ENCODE peak calls at places on chromosomes 12 and 14, in five cellular contexts. One of them, this sample, is unnamed.

GRCh38 chr12:46921048-46921753 is 95.4 kb upstream of the SLC38A4 start:
- DNase-seq in fibroblast of pulmonary artery: peak
- DNase-seq in nephron progenitor cell: no peak
- DNase-seq in endothelial cell of umbilical vein: peak
- DNase-seq in AG04449: no peak
- DNase-seq in this sample: no peak

GRCh38 chr12:110721570-110721969 is 21.1 kb downstream of the PPP1CC start:
- DNase-seq in AG04449: no peak
- DNase-seq in endothelial cell of umbilical vein: no peak
- DNase-seq in nephron progenitor cell: no peak
- DNase-seq in fibroblast of pulmonary artery: no peak
- DNase-seq in this sample: no peak

GRCh38 chr14:49497725-49498348 is 88.3 kb downstream of the RPS29 start:
- DNase-seq in fibroblast of pulmonary artery: peak
- DNase-seq in AG04449: peak
- DNase-seq in nephron progenitor cell: peak
- DNase-seq in endothelial cell of umbilical vein: peak
- DNase-seq in this sample: peak

GRCh38 chr14:24398943-24399801 is at the start of gene NYNRIN:
- DNase-seq in AG04449: no peak
- DNase-seq in nephron progenitor cell: peak
- DNase-seq in fibroblast of pulmonary artery: peak
- DNase-seq in endothelial cell of umbilical vein: peak
- DNase-seq in this sample: no peak

GRCh38 chr12:30000401-30000800 is 216.7 kb upstream of the TMTC1 start:
- DNase-seq in AG04449: no peak
- DNase-seq in endothelial cell of umbilical vein: no peak
- DNase-seq in nephron progenitor cell: no peak
- DNase-seq in fibroblast of pulmonary artery: peak
- DNase-seq in this sample: peak

GRCh38 chr14:105366386-105367074 is 31.8 kb upstream of the TEX22 start:
- DNase-seq in fibroblast of pulmonary artery: no peak
- DNase-seq in endothelial cell of umbilical vein: no peak
- DNase-seq in AG04449: no peak
- DNase-seq in nephron progenitor cell: no peak
- DNase-seq in this sample: no peak

GRCh38 chr12:14249368-14249767 is 116.1 kb upstream of the ATF7IP start:
- DNase-seq in endothelial cell of umbilical vein: no peak
- DNase-seq in AG04449: no peak
- DNase-seq in fibroblast of pulmonary artery: no peak
- DNase-seq in nephron progenitor cell: no peak
- DNase-seq in this sample: no peak

GRCh38 chr12:75259170-75259569 is 49.5 kb upstream of the KCNC2 start:
- DNase-seq in nephron progenitor cell: no peak
- DNase-seq in endothelial cell of umbilical vein: no peak
- DNase-seq in AG04449: no peak
- DNase-seq in fibroblast of pulmonary artery: no peak
- DNase-seq in this sample: no peak

GRCh38 chr12:93737457-93738198 is 60.5 kb downstream of the CRADD start:
- DNase-seq in nephron progenitor cell: no peak
- DNase-seq in AG04449: no peak
- DNase-seq in fibroblast of pulmonary artery: no peak
- DNase-seq in endothelial cell of umbilical vein: no peak
- DNase-seq in this sample: no peak

GRCh38 chr12:76307083-76307482 is 41.1 kb downstream of the BBS10 start:
- DNase-seq in AG04449: no peak
- DNase-seq in nephron progenitor cell: no peak
- DNase-seq in fibroblast of pulmonary artery: no peak
- DNase-seq in endothelial cell of umbilical vein: no peak
- DNase-seq in this sample: no peak

GRCh38 chr12:113980537-113981337 is 14.6 kb upstream of the RBM19 start:
- DNase-seq in endothelial cell of umbilical vein: peak
- DNase-seq in AG04449: peak
- DNase-seq in fibroblast of pulmonary artery: peak
- DNase-seq in nephron progenitor cell: peak
- DNase-seq in this sample: peak

GRCh38 chr14:78403278-78403815 is 233.2 kb downstream of the NRXN3 start:
- DNase-seq in endothelial cell of umbilical vein: no peak
- DNase-seq in fibroblast of pulmonary artery: peak
- DNase-seq in nephron progenitor cell: no peak
- DNase-seq in AG04449: peak
- DNase-seq in this sample: no peak

GRCh38 chr14:94345344-94346072 is 22.4 kb upstream of the SERPINA6 start:
- DNase-seq in AG04449: peak
- DNase-seq in fibroblast of pulmonary artery: peak
- DNase-seq in endothelial cell of umbilical vein: no peak
- DNase-seq in nephron progenitor cell: no peak
- DNase-seq in this sample: peak

GRCh38 chr12:104567832-104568490 is 111.2 kb downstream of the CHST11 start:
- DNase-seq in AG04449: no peak
- DNase-seq in nephron progenitor cell: no peak
- DNase-seq in fibroblast of pulmonary artery: peak
- DNase-seq in endothelial cell of umbilical vein: no peak
- DNase-seq in this sample: no peak

GRCh38 chr12:94183702-94184379 is 35.5 kb downstream of the PLXNC1 start:
- DNase-seq in nephron progenitor cell: no peak
- DNase-seq in endothelial cell of umbilical vein: no peak
- DNase-seq in AG04449: no peak
- DNase-seq in fibroblast of pulmonary artery: no peak
- DNase-seq in this sample: no peak

GRCh38 chr12:120640840-120641833 is 711 bp downstream of the CABP1 start:
- DNase-seq in fibroblast of pulmonary artery: peak
- DNase-seq in nephron progenitor cell: peak
- DNase-seq in AG04449: no peak
- DNase-seq in endothelial cell of umbilical vein: peak
- DNase-seq in this sample: no peak

GRCh38 chr12:95805864-95806669 is 15.5 kb upstream of the NTN4 start:
- DNase-seq in AG04449: peak
- DNase-seq in fibroblast of pulmonary artery: peak
- DNase-seq in endothelial cell of umbilical vein: peak
- DNase-seq in nephron progenitor cell: no peak
- DNase-seq in this sample: peak

GRCh38 chr12:62724947-62725447 is 210.0 kb downstream of the PPM1H start:
- DNase-seq in nephron progenitor cell: no peak
- DNase-seq in endothelial cell of umbilical vein: peak
- DNase-seq in fibroblast of pulmonary artery: peak
- DNase-seq in AG04449: peak
- DNase-seq in this sample: peak

GRCh38 chr12:69066420-69067373 is 133.7 kb upstream of the CPM start:
- DNase-seq in AG04449: no peak
- DNase-seq in fibroblast of pulmonary artery: no peak
- DNase-seq in nephron progenitor cell: peak
- DNase-seq in endothelial cell of umbilical vein: no peak
- DNase-seq in this sample: no peak

GRCh38 chr14:54722791-54723432 is 156.0 kb downstream of the SAMD4A start:
- DNase-seq in AG04449: no peak
- DNase-seq in endothelial cell of umbilical vein: peak
- DNase-seq in nephron progenitor cell: no peak
- DNase-seq in fibroblast of pulmonary artery: peak
- DNase-seq in this sample: no peak

GRCh38 chr12:68012712-68013111 is 23.5 kb downstream of the IFNG-AS1 start:
- DNase-seq in endothelial cell of umbilical vein: no peak
- DNase-seq in fibroblast of pulmonary artery: no peak
- DNase-seq in AG04449: no peak
- DNase-seq in nephron progenitor cell: no peak
- DNase-seq in this sample: no peak

GRCh38 chr12:25256005-25256404 is 5.3 kb upstream of the KRAS start:
- DNase-seq in AG04449: no peak
- DNase-seq in endothelial cell of umbilical vein: no peak
- DNase-seq in nephron progenitor cell: no peak
- DNase-seq in fibroblast of pulmonary artery: no peak
- DNase-seq in this sample: no peak

GRCh38 chr12:130818381-130819247 is 20.4 kb downstream of the STX2 start:
- DNase-seq in AG04449: no peak
- DNase-seq in nephron progenitor cell: peak
- DNase-seq in fibroblast of pulmonary artery: peak
- DNase-seq in endothelial cell of umbilical vein: peak
- DNase-seq in this sample: no peak

GRCh38 chr12:76622915-76623314 is 63.3 kb upstream of the OSBPL8 start:
- DNase-seq in endothelial cell of umbilical vein: no peak
- DNase-seq in nephron progenitor cell: no peak
- DNase-seq in fibroblast of pulmonary artery: no peak
- DNase-seq in AG04449: no peak
- DNase-seq in this sample: no peak

GRCh38 chr14:68384881-68385280 is 408.0 kb downstream of the ZFP36L1 start:
- DNase-seq in endothelial cell of umbilical vein: no peak
- DNase-seq in AG04449: no peak
- DNase-seq in nephron progenitor cell: no peak
- DNase-seq in fibroblast of pulmonary artery: no peak
- DNase-seq in this sample: no peak

DNA sequence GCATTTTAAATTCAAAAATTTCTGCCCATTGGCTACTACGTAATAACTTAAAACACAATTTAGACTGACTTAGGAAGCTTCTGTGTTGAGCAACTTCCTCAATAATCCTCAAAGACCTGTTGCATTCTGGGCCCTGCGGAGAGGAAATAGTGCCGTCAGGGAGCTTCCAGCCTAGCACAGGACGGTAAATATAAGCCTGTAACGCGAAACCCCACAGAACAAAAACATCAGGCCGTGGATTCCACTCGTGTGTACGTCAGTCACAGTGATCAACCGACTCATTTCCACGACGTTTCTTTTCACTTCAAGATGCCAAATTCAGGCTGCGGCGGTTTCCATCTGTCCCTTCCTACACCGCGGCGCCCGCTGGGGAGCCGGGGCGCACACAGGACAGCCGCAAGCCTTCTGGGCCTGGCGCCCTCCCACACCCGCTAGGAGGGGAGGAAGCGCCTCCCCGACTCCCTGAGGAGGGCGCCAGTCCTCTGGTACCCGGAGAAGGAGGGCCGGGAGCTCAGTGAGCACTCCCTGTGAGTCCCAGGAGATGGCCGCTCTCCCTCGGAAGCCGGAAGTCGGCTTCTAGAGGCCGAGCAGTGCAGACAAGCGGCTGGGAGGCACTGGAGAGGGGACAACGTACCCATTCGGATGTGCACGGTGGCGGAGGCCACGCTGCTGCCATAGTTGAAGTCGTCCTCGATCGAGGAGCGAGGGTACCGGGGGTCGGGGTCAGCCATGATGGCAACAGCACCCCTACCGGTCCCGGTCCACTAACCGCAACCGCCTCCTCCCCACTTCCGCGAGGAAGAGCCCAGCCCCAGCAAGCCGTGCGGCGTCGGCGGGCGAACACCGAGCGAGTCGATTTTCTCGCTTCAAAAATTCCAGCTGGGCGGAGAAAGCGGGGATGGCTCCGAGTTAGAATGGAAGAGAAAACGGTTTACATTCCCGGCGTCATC is at the start of gene TMBIM4:
- DNase-seq in AG04449: peak
- DNase-seq in fibroblast of pulmonary artery: peak
- DNase-seq in nephron progenitor cell: peak
- DNase-seq in endothelial cell of umbilical vein: peak
- DNase-seq in this sample: peak
- TF ChIP-seq CTCF in AG04449: peak
- TF ChIP-seq CTCF in fibroblast of pulmonary artery: peak
- TF ChIP-seq CTCF in nephron progenitor cell: no peak
- TF ChIP-seq CTCF in endothelial cell of umbilical vein: peak
- TF ChIP-seq CTCF in this sample: peak

GRCh38 chr14:91575469-91576208 is 65.5 kb upstream of the PPP4R3A start:
- DNase-seq in endothelial cell of umbilical vein: no peak
- DNase-seq in AG04449: no peak
- DNase-seq in nephron progenitor cell: no peak
- DNase-seq in fibroblast of pulmonary artery: no peak
- DNase-seq in this sample: no peak

GRCh38 chr14:91570021-91570420 is 59.9 kb upstream of the PPP4R3A start:
- DNase-seq in endothelial cell of umbilical vein: no peak
- DNase-seq in nephron progenitor cell: no peak
- DNase-seq in fibroblast of pulmonary artery: no peak
- DNase-seq in AG04449: no peak
- DNase-seq in this sample: no peak

GRCh38 chr14:91577632-91578233 is 67.6 kb upstream of the PPP4R3A start:
- DNase-seq in AG04449: no peak
- DNase-seq in endothelial cell of umbilical vein: no peak
- DNase-seq in fibroblast of pulmonary artery: no peak
- DNase-seq in nephron progenitor cell: no peak
- DNase-seq in this sample: no peak

GRCh38 chr14:91573528-91573893 is 63.4 kb upstream of the PPP4R3A start:
- DNase-seq in fibroblast of pulmonary artery: no peak
- DNase-seq in endothelial cell of umbilical vein: no peak
- DNase-seq in nephron progenitor cell: no peak
- DNase-seq in AG04449: no peak
- DNase-seq in this sample: no peak

GRCh38 chr14:91573894-91574837 is 64.1 kb upstream of the PPP4R3A start:
- DNase-seq in nephron progenitor cell: peak
- DNase-seq in fibroblast of pulmonary artery: peak
- DNase-seq in endothelial cell of umbilical vein: peak
- DNase-seq in AG04449: peak
- DNase-seq in this sample: no peak
- TF ChIP-seq CTCF in nephron progenitor cell: no peak
- TF ChIP-seq CTCF in fibroblast of pulmonary artery: no peak
- TF ChIP-seq CTCF in endothelial cell of umbilical vein: no peak
- TF ChIP-seq CTCF in AG04449: no peak
- TF ChIP-seq CTCF in this sample: no peak

GRCh38 chr12:90858261-90858660 is 96.7 kb downstream of the CCER1 start:
- DNase-seq in nephron progenitor cell: no peak
- DNase-seq in fibroblast of pulmonary artery: peak
- DNase-seq in AG04449: no peak
- DNase-seq in endothelial cell of umbilical vein: peak
- DNase-seq in this sample: no peak

GRCh38 chr12:90859591-90859990 is 95.4 kb downstream of the CCER1 start:
- DNase-seq in endothelial cell of umbilical vein: no peak
- DNase-seq in fibroblast of pulmonary artery: no peak
- DNase-seq in nephron progenitor cell: no peak
- DNase-seq in AG04449: no peak
- DNase-seq in this sample: no peak

GRCh38 chr12:90855534-90855933 is 99.4 kb downstream of the CCER1 start:
- DNase-seq in endothelial cell of umbilical vein: no peak
- DNase-seq in AG04449: no peak
- DNase-seq in nephron progenitor cell: no peak
- DNase-seq in fibroblast of pulmonary artery: no peak
- DNase-seq in this sample: no peak

GRCh38 chr12:90851800-90852718 is 102.9 kb downstream of the CCER1 start:
- DNase-seq in endothelial cell of umbilical vein: peak
- DNase-seq in nephron progenitor cell: no peak
- DNase-seq in AG04449: no peak
- DNase-seq in fibroblast of pulmonary artery: no peak
- DNase-seq in this sample: no peak

DNA sequence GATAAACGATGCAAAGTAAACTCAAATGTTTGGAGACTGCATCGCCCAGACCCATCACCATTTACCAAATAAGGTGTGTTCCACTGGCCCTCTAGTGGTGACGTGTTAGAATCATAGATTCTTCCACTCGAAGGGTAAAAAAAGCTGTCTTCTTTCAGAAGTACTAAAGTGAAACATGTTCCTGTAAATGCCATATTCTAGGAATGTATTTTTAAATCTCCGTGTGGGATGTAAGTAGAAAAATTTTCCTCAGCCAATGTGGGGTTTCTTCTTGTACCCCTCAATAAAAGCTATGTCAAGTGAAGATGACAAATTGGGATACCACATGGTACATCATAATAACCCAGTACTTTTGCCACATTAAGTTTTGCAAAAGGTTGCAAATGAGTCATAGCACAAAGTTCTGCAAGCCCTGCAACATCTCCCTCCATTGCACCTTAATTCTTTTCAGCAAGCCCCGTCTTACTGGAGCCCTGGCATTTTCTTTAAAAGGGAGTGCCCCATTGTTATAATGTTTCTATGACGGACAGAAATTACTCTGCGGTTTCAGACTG is 100.8 kb downstream of the CCER1 start:
- DNase-seq in AG04449: peak
- DNase-seq in fibroblast of pulmonary artery: peak
- DNase-seq in endothelial cell of umbilical vein: peak
- DNase-seq in nephron progenitor cell: peak
- DNase-seq in this sample: peak
- TF ChIP-seq CTCF in AG04449: peak
- TF ChIP-seq CTCF in fibroblast of pulmonary artery: peak
- TF ChIP-seq CTCF in endothelial cell of umbilical vein: peak
- TF ChIP-seq CTCF in nephron progenitor cell: peak
- TF ChIP-seq CTCF in this sample: peak

GRCh38 chr12:92094751-92095161 is 50.9 kb downstream of the BTG1 start:
- DNase-seq in nephron progenitor cell: no peak
- DNase-seq in fibroblast of pulmonary artery: peak
- DNase-seq in endothelial cell of umbilical vein: peak
- DNase-seq in AG04449: no peak
- DNase-seq in this sample: no peak
- TF ChIP-seq CTCF in nephron progenitor cell: no peak
- TF ChIP-seq CTCF in fibroblast of pulmonary artery: peak
- TF ChIP-seq CTCF in endothelial cell of umbilical vein: no peak
- TF ChIP-seq CTCF in AG04449: no peak
- TF ChIP-seq CTCF in this sample: no peak

This sample was measured in AG09319.